ENCODE peak calls at places on chromosomes 6 and 20, in nine cellular contexts. One of them, this sample, is unnamed.

GRCh38 chr6:111676383-111676782 is 70.7 kb upstream of the TRAF3IP2 start:
- DNase-seq in SK-MEL-5: no peak
- DNase-seq in HS-27A: no peak
- DNase-seq in EL: no peak
- DNase-seq in NCI-H1436: no peak
- DNase-seq in Right ventricle myocardium superior: no peak
- DNase-seq in iPS DF 19.7: no peak
- DNase-seq in left ventricle myocardium inferior: no peak
- DNase-seq in SK-N-SH: no peak
- DNase-seq in this sample: no peak

GRCh38 chr6:136510782-136511181 is 39.4 kb downstream of the MAP7 start:
- DNase-seq in SK-MEL-5: no peak
- DNase-seq in HS-27A: no peak
- DNase-seq in EL: no peak
- DNase-seq in NCI-H1436: no peak
- DNase-seq in Right ventricle myocardium superior: no peak
- DNase-seq in iPS DF 19.7: no peak
- DNase-seq in left ventricle myocardium inferior: no peak
- DNase-seq in SK-N-SH: no peak
- DNase-seq in this sample: no peak

GRCh38 chr6:82237013-82237412 is 10.5 kb downstream of the IBTK start:
- DNase-seq in SK-MEL-5: no peak
- DNase-seq in HS-27A: no peak
- DNase-seq in EL: peak
- DNase-seq in NCI-H1436: no peak
- DNase-seq in Right ventricle myocardium superior: no peak
- DNase-seq in iPS DF 19.7: no peak
- DNase-seq in left ventricle myocardium inferior: no peak
- DNase-seq in SK-N-SH: peak
- DNase-seq in this sample: no peak

GRCh38 chr6:105798057-105798456 is 288.1 kb upstream of the PRDM1 start:
- DNase-seq in SK-MEL-5: no peak
- DNase-seq in HS-27A: no peak
- DNase-seq in EL: peak
- DNase-seq in NCI-H1436: no peak
- DNase-seq in Right ventricle myocardium superior: peak
- DNase-seq in iPS DF 19.7: no peak
- DNase-seq in left ventricle myocardium inferior: no peak
- DNase-seq in SK-N-SH: no peak
- DNase-seq in this sample: no peak

GRCh38 chr6:170287371-170287876 is 3.5 kb downstream of the DLL1 start:
- DNase-seq in SK-MEL-5: no peak
- DNase-seq in HS-27A: no peak
- DNase-seq in EL: no peak
- DNase-seq in NCI-H1436: no peak
- DNase-seq in Right ventricle myocardium superior: no peak
- DNase-seq in iPS DF 19.7: no peak
- DNase-seq in left ventricle myocardium inferior: no peak
- DNase-seq in SK-N-SH: no peak
- DNase-seq in this sample: no peak

GRCh38 chr6:22099241-22099640 is 197.6 kb downstream of the PRL start:
- DNase-seq in SK-MEL-5: no peak
- DNase-seq in HS-27A: no peak
- DNase-seq in EL: no peak
- DNase-seq in NCI-H1436: no peak
- DNase-seq in Right ventricle myocardium superior: no peak
- DNase-seq in iPS DF 19.7: no peak
- DNase-seq in left ventricle myocardium inferior: no peak
- DNase-seq in SK-N-SH: no peak
- DNase-seq in this sample: no peak

GRCh38 chr6:87879144-87879861 is 168.3 kb upstream of the SPACA1 start:
- DNase-seq in SK-MEL-5: peak
- DNase-seq in HS-27A: no peak
- DNase-seq in EL: no peak
- DNase-seq in NCI-H1436: no peak
- DNase-seq in Right ventricle myocardium superior: no peak
- DNase-seq in iPS DF 19.7: no peak
- DNase-seq in left ventricle myocardium inferior: no peak
- DNase-seq in SK-N-SH: no peak
- DNase-seq in this sample: no peak

GRCh38 chr6:170446841-170447560 is 106.1 kb downstream of the PSMB1 start:
- DNase-seq in SK-MEL-5: no peak
- DNase-seq in HS-27A: no peak
- DNase-seq in EL: no peak
- DNase-seq in NCI-H1436: no peak
- DNase-seq in Right ventricle myocardium superior: no peak
- DNase-seq in iPS DF 19.7: no peak
- DNase-seq in left ventricle myocardium inferior: no peak
- DNase-seq in SK-N-SH: no peak
- DNase-seq in this sample: no peak

GRCh38 chr6:99151634-99152344 is 197.7 kb downstream of the FAXC start:
- DNase-seq in SK-MEL-5: peak
- DNase-seq in HS-27A: peak
- DNase-seq in EL: peak
- DNase-seq in NCI-H1436: peak
- DNase-seq in Right ventricle myocardium superior: no peak
- DNase-seq in iPS DF 19.7: peak
- DNase-seq in left ventricle myocardium inferior: peak
- DNase-seq in SK-N-SH: peak
- DNase-seq in this sample: peak

GRCh38 chr20:38963745-38964144 is 1.6 kb downstream of the DHX35 start:
- DNase-seq in SK-MEL-5: no peak
- DNase-seq in HS-27A: no peak
- DNase-seq in EL: no peak
- DNase-seq in NCI-H1436: no peak
- DNase-seq in Right ventricle myocardium superior: no peak
- DNase-seq in iPS DF 19.7: no peak
- DNase-seq in left ventricle myocardium inferior: no peak
- DNase-seq in SK-N-SH: no peak
- DNase-seq in this sample: no peak

GRCh38 chr20:62353289-62354030 is 13.7 kb downstream of the LAMA5 start:
- DNase-seq in SK-MEL-5: no peak
- DNase-seq in HS-27A: no peak
- DNase-seq in EL: no peak
- DNase-seq in NCI-H1436: no peak
- DNase-seq in Right ventricle myocardium superior: peak
- DNase-seq in iPS DF 19.7: no peak
- DNase-seq in left ventricle myocardium inferior: no peak
- DNase-seq in SK-N-SH: no peak
- DNase-seq in this sample: no peak

GRCh38 chr20:58950603-58951002 is 30.5 kb upstream of the NELFCD start:
- DNase-seq in SK-MEL-5: peak
- DNase-seq in HS-27A: no peak
- DNase-seq in EL: no peak
- DNase-seq in NCI-H1436: no peak
- DNase-seq in Right ventricle myocardium superior: no peak
- DNase-seq in iPS DF 19.7: no peak
- DNase-seq in left ventricle myocardium inferior: no peak
- DNase-seq in SK-N-SH: no peak
- DNase-seq in this sample: no peak

GRCh38 chr20:32674362-32674789 is 635 bp upstream of the C20orf203 start:
- DNase-seq in SK-MEL-5: peak
- DNase-seq in HS-27A: peak
- DNase-seq in EL: peak
- DNase-seq in NCI-H1436: peak
- DNase-seq in Right ventricle myocardium superior: no peak
- DNase-seq in iPS DF 19.7: no peak
- DNase-seq in left ventricle myocardium inferior: no peak
- DNase-seq in SK-N-SH: peak
- DNase-seq in this sample: peak

GRCh38 chr6:156777577-156777865 is 343 bp downstream of the ARID1B start:
- DNase-seq in SK-MEL-5: no peak
- DNase-seq in HS-27A: no peak
- DNase-seq in EL: no peak
- DNase-seq in NCI-H1436: no peak
- DNase-seq in Right ventricle myocardium superior: no peak
- DNase-seq in iPS DF 19.7: no peak
- DNase-seq in left ventricle myocardium inferior: no peak
- DNase-seq in SK-N-SH: peak
- DNase-seq in this sample: no peak

GRCh38 chr20:52493177-52493711 is 301.7 kb upstream of the ZFP64 start:
- DNase-seq in SK-MEL-5: no peak
- DNase-seq in HS-27A: no peak
- DNase-seq in EL: peak
- DNase-seq in NCI-H1436: peak
- DNase-seq in Right ventricle myocardium superior: no peak
- DNase-seq in iPS DF 19.7: no peak
- DNase-seq in left ventricle myocardium inferior: no peak
- DNase-seq in SK-N-SH: no peak
- DNase-seq in this sample: no peak

GRCh38 chr6:42210551-42210950 is 7.1 kb downstream of the MRPS10 start:
- DNase-seq in SK-MEL-5: no peak
- DNase-seq in HS-27A: no peak
- DNase-seq in EL: no peak
- DNase-seq in NCI-H1436: no peak
- DNase-seq in Right ventricle myocardium superior: no peak
- DNase-seq in iPS DF 19.7: no peak
- DNase-seq in left ventricle myocardium inferior: no peak
- DNase-seq in SK-N-SH: no peak
- DNase-seq in this sample: no peak

GRCh38 chr20:58073945-58074920 is 154.2 kb downstream of the ANKRD60 start:
- DNase-seq in SK-MEL-5: no peak
- DNase-seq in HS-27A: no peak
- DNase-seq in EL: peak
- DNase-seq in NCI-H1436: no peak
- DNase-seq in Right ventricle myocardium superior: no peak
- DNase-seq in iPS DF 19.7: no peak
- DNase-seq in left ventricle myocardium inferior: no peak
- DNase-seq in SK-N-SH: no peak
- DNase-seq in this sample: peak

GRCh38 chr20:3162080-3162611 is 2.5 kb upstream of the FASTKD5 start:
- DNase-seq in SK-MEL-5: no peak
- DNase-seq in HS-27A: no peak
- DNase-seq in EL: no peak
- DNase-seq in NCI-H1436: peak
- DNase-seq in Right ventricle myocardium superior: no peak
- DNase-seq in iPS DF 19.7: no peak
- DNase-seq in left ventricle myocardium inferior: no peak
- DNase-seq in SK-N-SH: peak
- DNase-seq in this sample: no peak

GRCh38 chr20:50034567-50035170 is 51.9 kb downstream of the SNAI1 start:
- DNase-seq in SK-MEL-5: no peak
- DNase-seq in HS-27A: no peak
- DNase-seq in EL: peak
- DNase-seq in NCI-H1436: no peak
- DNase-seq in Right ventricle myocardium superior: no peak
- DNase-seq in iPS DF 19.7: no peak
- DNase-seq in left ventricle myocardium inferior: no peak
- DNase-seq in SK-N-SH: peak
- DNase-seq in this sample: no peak

GRCh38 chr6:118708736-118709135 is 57.3 kb upstream of the CEP85L start:
- DNase-seq in SK-MEL-5: no peak
- DNase-seq in HS-27A: no peak
- DNase-seq in EL: peak
- DNase-seq in NCI-H1436: no peak
- DNase-seq in Right ventricle myocardium superior: no peak
- DNase-seq in iPS DF 19.7: no peak
- DNase-seq in left ventricle myocardium inferior: no peak
- DNase-seq in SK-N-SH: no peak
- DNase-seq in this sample: no peak

GRCh38 chr6:137871299-137871698 is 4.2 kb downstream of the TNFAIP3 start:
- DNase-seq in SK-MEL-5: no peak
- DNase-seq in HS-27A: no peak
- DNase-seq in EL: no peak
- DNase-seq in NCI-H1436: no peak
- DNase-seq in Right ventricle myocardium superior: no peak
- DNase-seq in iPS DF 19.7: no peak
- DNase-seq in left ventricle myocardium inferior: no peak
- DNase-seq in SK-N-SH: no peak
- DNase-seq in this sample: no peak

GRCh38 chr6:169213814-169214520 is 39.7 kb downstream of the THBS2 start:
- DNase-seq in SK-MEL-5: no peak
- DNase-seq in HS-27A: no peak
- DNase-seq in EL: no peak
- DNase-seq in NCI-H1436: no peak
- DNase-seq in Right ventricle myocardium superior: no peak
- DNase-seq in iPS DF 19.7: no peak
- DNase-seq in left ventricle myocardium inferior: no peak
- DNase-seq in SK-N-SH: peak
- DNase-seq in this sample: peak

GRCh38 chr6:40419377-40419776 is 167.8 kb downstream of the LRFN2 start:
- DNase-seq in SK-MEL-5: no peak
- DNase-seq in HS-27A: no peak
- DNase-seq in EL: peak
- DNase-seq in NCI-H1436: no peak
- DNase-seq in Right ventricle myocardium superior: no peak
- DNase-seq in iPS DF 19.7: peak
- DNase-seq in left ventricle myocardium inferior: no peak
- DNase-seq in SK-N-SH: no peak
- DNase-seq in this sample: no peak

GRCh38 chr20:37823276-37823980 is 79.5 kb upstream of the VSTM2L start:
- DNase-seq in SK-MEL-5: no peak
- DNase-seq in HS-27A: no peak
- DNase-seq in EL: peak
- DNase-seq in NCI-H1436: no peak
- DNase-seq in Right ventricle myocardium superior: no peak
- DNase-seq in iPS DF 19.7: no peak
- DNase-seq in left ventricle myocardium inferior: no peak
- DNase-seq in SK-N-SH: no peak
- DNase-seq in this sample: peak

GRCh38 chr6:145214570-145214969 is 520.8 kb downstream of the EPM2A start:
- DNase-seq in SK-MEL-5: peak
- DNase-seq in HS-27A: peak
- DNase-seq in EL: peak
- DNase-seq in NCI-H1436: peak
- DNase-seq in Right ventricle myocardium superior: no peak
- DNase-seq in iPS DF 19.7: no peak
- DNase-seq in left ventricle myocardium inferior: no peak
- DNase-seq in SK-N-SH: peak
- DNase-seq in this sample: no peak

GRCh38 chr6:163720460-163721235 is 306.1 kb downstream of the QKI start:
- DNase-seq in SK-MEL-5: peak
- DNase-seq in HS-27A: no peak
- DNase-seq in EL: no peak
- DNase-seq in NCI-H1436: no peak
- DNase-seq in Right ventricle myocardium superior: no peak
- DNase-seq in iPS DF 19.7: no peak
- DNase-seq in left ventricle myocardium inferior: no peak
- DNase-seq in SK-N-SH: no peak
- DNase-seq in this sample: no peak

GRCh38 chr6:111852704-111853103 is 20.5 kb downstream of the FYN start:
- DNase-seq in SK-MEL-5: no peak
- DNase-seq in HS-27A: no peak
- DNase-seq in EL: no peak
- DNase-seq in NCI-H1436: no peak
- DNase-seq in Right ventricle myocardium superior: no peak
- DNase-seq in iPS DF 19.7: no peak
- DNase-seq in left ventricle myocardium inferior: no peak
- DNase-seq in SK-N-SH: no peak
- DNase-seq in this sample: no peak

GRCh38 chr20:59576216-59576953 is 28.0 kb upstream of the PHACTR3 start:
- DNase-seq in SK-MEL-5: no peak
- DNase-seq in HS-27A: no peak
- DNase-seq in EL: no peak
- DNase-seq in NCI-H1436: no peak
- DNase-seq in Right ventricle myocardium superior: no peak
- DNase-seq in iPS DF 19.7: no peak
- DNase-seq in left ventricle myocardium inferior: no peak
- DNase-seq in SK-N-SH: peak
- DNase-seq in this sample: no peak

GRCh38 chr6:36702656-36703055 is 5.0 kb downstream of the RAB44 start:
- DNase-seq in SK-MEL-5: no peak
- DNase-seq in HS-27A: no peak
- DNase-seq in EL: no peak
- DNase-seq in NCI-H1436: no peak
- DNase-seq in Right ventricle myocardium superior: no peak
- DNase-seq in iPS DF 19.7: no peak
- DNase-seq in left ventricle myocardium inferior: no peak
- DNase-seq in SK-N-SH: no peak
- DNase-seq in this sample: no peak

GRCh38 chr6:137353346-137353745 is 134.2 kb upstream of the IFNGR1 start:
- DNase-seq in SK-MEL-5: no peak
- DNase-seq in HS-27A: no peak
- DNase-seq in EL: no peak
- DNase-seq in NCI-H1436: no peak
- DNase-seq in Right ventricle myocardium superior: no peak
- DNase-seq in iPS DF 19.7: no peak
- DNase-seq in left ventricle myocardium inferior: no peak
- DNase-seq in SK-N-SH: no peak
- DNase-seq in this sample: no peak

GRCh38 chr20:7220755-7221154 is 453.3 kb downstream of the BMP2 start:
- DNase-seq in SK-MEL-5: no peak
- DNase-seq in HS-27A: no peak
- DNase-seq in EL: no peak
- DNase-seq in NCI-H1436: no peak
- DNase-seq in Right ventricle myocardium superior: no peak
- DNase-seq in iPS DF 19.7: no peak
- DNase-seq in left ventricle myocardium inferior: no peak
- DNase-seq in SK-N-SH: no peak
- DNase-seq in this sample: no peak